ENCODE peak calls at places on chromosomes 4 and X, in five cellular contexts. One of them, this sample, is unnamed.
A peak's percentile ranks its signal among the peaks of the same experiment; 100 is the strongest.

GRCh38 chrX:99394450-99394849 is 1015.6 kb downstream of the PCDH19 start:
- DNase-seq in HepG2: peak; percentile 5
- DNase-seq in GM12878: no peak
- DNase-seq in K562: no peak
- DNase-seq in SK-N-SH: no peak
- DNase-seq in this sample: no peak

GRCh38 chrX:110341189-110342035 is 17.2 kb upstream of the RTL9 start:
- DNase-seq in HepG2: no peak
- DNase-seq in K562: no peak
- DNase-seq in GM12878: no peak
- DNase-seq in SK-N-SH: no peak
- DNase-seq in this sample: no peak

GRCh38 chrX:133350751-133351150 is 64.5 kb downstream of the GPC4 start:
- DNase-seq in GM12878: no peak
- DNase-seq in HepG2: no peak
- DNase-seq in SK-N-SH: no peak
- DNase-seq in K562: no peak
- DNase-seq in this sample: no peak

GRCh38 chr4:88613417-88613875 is 21.2 kb downstream of the HERC3 start:
- DNase-seq in K562: no peak
- DNase-seq in SK-N-SH: no peak
- DNase-seq in GM12878: no peak
- DNase-seq in HepG2: no peak
- DNase-seq in this sample: peak; percentile 24

GRCh38 chrX:15877380-15877779 is 22.8 kb upstream of the AP1S2 start:
- DNase-seq in GM12878: no peak
- DNase-seq in SK-N-SH: no peak
- DNase-seq in HepG2: no peak
- DNase-seq in K562: no peak
- DNase-seq in this sample: no peak

GRCh38 chrX:102651242-102651967 is at the start of gene GPRASP1:
- DNase-seq in K562: no peak
- DNase-seq in GM12878: no peak
- DNase-seq in SK-N-SH: peak; percentile 72
- DNase-seq in HepG2: no peak
- DNase-seq in this sample: no peak

GRCh38 chr4:44447563-44448504 is 775 bp downstream of the KCTD8 start:
- DNase-seq in SK-N-SH: peak; percentile 27
- DNase-seq in GM12878: no peak
- DNase-seq in HepG2: no peak
- DNase-seq in K562: no peak
- DNase-seq in this sample: peak; percentile 8

GRCh38 chr4:145907827-145908226 is 30.8 kb downstream of the ZNF827 start:
- DNase-seq in SK-N-SH: no peak
- DNase-seq in GM12878: no peak
- DNase-seq in HepG2: no peak
- DNase-seq in K562: no peak
- DNase-seq in this sample: no peak

GRCh38 chr4:137851435-137851834 is 319.1 kb upstream of the PCDH18 start:
- DNase-seq in GM12878: no peak
- DNase-seq in K562: no peak
- DNase-seq in HepG2: no peak
- DNase-seq in SK-N-SH: no peak
- DNase-seq in this sample: no peak

GRCh38 chr4:11471613-11472012 is 42.9 kb upstream of the HS3ST1 start:
- DNase-seq in HepG2: no peak
- DNase-seq in K562: no peak
- DNase-seq in SK-N-SH: no peak
- DNase-seq in GM12878: peak; percentile 39
- DNase-seq in this sample: no peak

GRCh38 chr4:119517361-119518229 is 111.0 kb downstream of the PDE5A start:
- DNase-seq in HepG2: peak; percentile 53
- DNase-seq in SK-N-SH: peak; percentile 15
- DNase-seq in GM12878: no peak
- DNase-seq in K562: no peak
- DNase-seq in this sample: no peak

GRCh38 chr4:85672116-85672515 is 197.2 kb downstream of the ARHGAP24 start:
- DNase-seq in HepG2: no peak
- DNase-seq in K562: no peak
- DNase-seq in GM12878: no peak
- DNase-seq in SK-N-SH: no peak
- DNase-seq in this sample: no peak

GRCh38 chr4:85677286-85677685 is 202.3 kb downstream of the ARHGAP24 start:
- DNase-seq in GM12878: no peak
- DNase-seq in K562: no peak
- DNase-seq in SK-N-SH: peak; percentile 21
- DNase-seq in HepG2: no peak
- DNase-seq in this sample: no peak

GRCh38 chr4:85669992-85670548 is 195.1 kb downstream of the ARHGAP24 start:
- DNase-seq in GM12878: no peak
- DNase-seq in SK-N-SH: no peak
- DNase-seq in HepG2: no peak
- DNase-seq in K562: no peak
- DNase-seq in this sample: no peak

GRCh38 chr4:85672959-85673358 is 198.0 kb downstream of the ARHGAP24 start:
- DNase-seq in HepG2: no peak
- DNase-seq in K562: no peak
- DNase-seq in GM12878: no peak
- DNase-seq in SK-N-SH: no peak
- DNase-seq in this sample: no peak

DNA sequence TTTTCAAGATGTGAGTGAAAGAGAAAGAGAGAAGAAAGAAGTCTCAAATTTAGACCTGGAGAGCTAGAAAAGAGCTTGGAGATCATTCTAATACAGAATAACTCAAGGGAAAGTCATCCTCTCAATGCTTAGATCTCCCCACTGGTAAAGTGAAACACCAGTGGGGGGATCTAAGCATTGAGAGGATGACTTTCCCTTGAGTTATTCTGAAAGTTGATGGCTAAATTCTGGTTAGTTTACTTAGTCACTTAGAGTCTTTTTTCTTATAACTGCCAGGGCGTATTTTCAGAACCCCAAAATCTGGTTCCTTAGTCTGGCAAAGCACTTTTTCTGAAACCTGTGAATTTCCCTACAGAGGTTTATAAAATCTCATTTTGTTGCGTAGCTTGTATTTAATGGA is 198.6 kb downstream of the ARHGAP24 start:
- DNase-seq in K562: no peak
- DNase-seq in SK-N-SH: no peak
- DNase-seq in GM12878: no peak
- DNase-seq in HepG2: no peak
- DNase-seq in this sample: no peak
- TF ChIP-seq FOXM1 in K562: no peak
- TF ChIP-seq FOXM1 in SK-N-SH: no peak
- TF ChIP-seq FOXM1 in GM12878: no peak
- TF ChIP-seq FOXM1 in HepG2: no peak
- TF ChIP-seq FOXM1 in this sample: no peak

DNA sequence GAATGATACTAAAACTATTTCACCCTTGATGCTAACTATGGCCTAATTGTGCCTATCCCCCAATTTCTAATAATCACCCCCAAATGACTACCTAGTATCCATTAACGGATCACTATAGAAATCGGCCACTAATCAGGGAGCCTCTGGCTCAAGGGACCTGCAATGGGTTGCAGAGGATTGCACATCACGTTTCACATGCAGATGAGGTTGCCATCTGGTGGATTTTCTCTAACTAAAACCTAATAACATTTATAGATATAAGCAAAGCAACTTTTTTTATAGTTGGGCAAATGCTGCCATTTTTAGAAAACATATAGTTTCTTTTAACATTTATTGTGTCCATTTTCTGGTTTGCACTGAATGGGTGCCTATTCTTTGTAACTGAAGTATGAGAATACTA is 28.3 kb upstream of the ALG13 start:
- DNase-seq in K562: no peak
- DNase-seq in GM12878: no peak
- DNase-seq in SK-N-SH: peak; percentile 45
- DNase-seq in HepG2: no peak
- DNase-seq in this sample: peak; percentile 21
- TF ChIP-seq FOXM1 in K562: no peak
- TF ChIP-seq FOXM1 in GM12878: no peak
- TF ChIP-seq FOXM1 in SK-N-SH: no peak
- TF ChIP-seq FOXM1 in HepG2: no peak
- TF ChIP-seq FOXM1 in this sample: no peak

GRCh38 chr4:77120888-77121508 is 36.0 kb upstream of the CCNG2 start:
- DNase-seq in K562: no peak
- DNase-seq in GM12878: no peak
- DNase-seq in HepG2: peak; percentile 3
- DNase-seq in SK-N-SH: no peak
- DNase-seq in this sample: peak; percentile 14
- TF ChIP-seq FOXM1 in K562: no peak
- TF ChIP-seq FOXM1 in GM12878: no peak
- TF ChIP-seq FOXM1 in HepG2: no peak
- TF ChIP-seq FOXM1 in SK-N-SH: no peak
- TF ChIP-seq FOXM1 in this sample: no peak

DNA sequence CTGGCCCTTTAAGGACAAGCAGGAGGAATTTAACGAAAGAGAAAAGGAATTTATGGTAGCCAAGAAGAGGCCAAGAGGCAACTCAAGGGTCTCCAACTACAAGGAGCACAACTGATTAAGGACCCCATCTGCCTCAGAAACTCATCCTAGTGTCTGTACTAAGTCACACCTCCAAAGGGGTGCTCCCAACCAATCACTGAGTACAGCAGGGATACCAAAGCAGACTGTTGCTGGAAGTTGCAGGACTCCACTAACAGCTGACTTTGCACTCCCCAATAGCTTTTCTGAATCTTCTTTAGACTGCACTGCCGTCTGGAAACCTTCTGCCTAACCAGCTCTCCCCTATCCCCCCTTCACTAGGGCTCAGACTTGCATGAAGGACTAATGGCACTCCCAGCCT is 50.6 kb downstream of the ATP11C start:
- DNase-seq in GM12878: no peak
- DNase-seq in K562: no peak
- DNase-seq in HepG2: no peak
- DNase-seq in SK-N-SH: no peak
- DNase-seq in this sample: no peak
- TF ChIP-seq FOXM1 in GM12878: no peak
- TF ChIP-seq FOXM1 in K562: no peak
- TF ChIP-seq FOXM1 in HepG2: no peak
- TF ChIP-seq FOXM1 in SK-N-SH: no peak
- TF ChIP-seq FOXM1 in this sample: no peak

GRCh38 chr4:41410049-41410448 is 127.9 kb upstream of the LIMCH1 start:
- DNase-seq in K562: no peak
- DNase-seq in GM12878: no peak
- DNase-seq in SK-N-SH: no peak
- DNase-seq in HepG2: no peak
- DNase-seq in this sample: no peak
- TF ChIP-seq FOXM1 in K562: no peak
- TF ChIP-seq FOXM1 in GM12878: no peak
- TF ChIP-seq FOXM1 in SK-N-SH: no peak
- TF ChIP-seq FOXM1 in HepG2: no peak
- TF ChIP-seq FOXM1 in this sample: no peak

GRCh38 chr4:121451310-121451709 is 70.5 kb upstream of the QRFPR start:
- DNase-seq in K562: no peak
- DNase-seq in GM12878: no peak
- DNase-seq in SK-N-SH: no peak
- DNase-seq in HepG2: no peak
- DNase-seq in this sample: no peak

GRCh38 chr4:121449416-121449815 is 68.6 kb upstream of the QRFPR start:
- DNase-seq in HepG2: no peak
- DNase-seq in K562: no peak
- DNase-seq in GM12878: no peak
- DNase-seq in SK-N-SH: no peak
- DNase-seq in this sample: no peak

DNA sequence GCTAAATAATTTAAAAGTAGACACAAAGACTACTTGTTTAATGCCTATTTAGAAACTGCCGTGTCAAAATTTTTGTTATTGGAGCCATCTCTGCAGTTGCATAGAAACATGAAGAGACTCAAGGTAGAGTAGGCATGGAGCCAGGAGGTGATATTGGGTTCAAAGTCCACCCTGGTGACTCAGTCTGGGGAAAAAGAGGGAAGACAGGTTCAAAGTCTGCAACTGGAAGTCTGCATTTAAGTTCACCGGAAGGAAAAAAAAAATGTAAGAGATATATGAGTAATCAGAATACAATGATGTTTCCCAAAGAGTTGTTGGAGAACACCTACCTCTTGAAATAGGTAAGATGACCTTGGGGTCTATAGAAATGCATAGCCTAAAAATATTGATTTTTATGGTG is 67.4 kb upstream of the QRFPR start:
- DNase-seq in SK-N-SH: no peak
- DNase-seq in HepG2: peak; percentile 37
- DNase-seq in K562: no peak
- DNase-seq in GM12878: no peak
- DNase-seq in this sample: no peak
- TF ChIP-seq FOXM1 in SK-N-SH: no peak
- TF ChIP-seq FOXM1 in HepG2: no peak
- TF ChIP-seq FOXM1 in K562: no peak
- TF ChIP-seq FOXM1 in GM12878: no peak
- TF ChIP-seq FOXM1 in this sample: no peak

DNA sequence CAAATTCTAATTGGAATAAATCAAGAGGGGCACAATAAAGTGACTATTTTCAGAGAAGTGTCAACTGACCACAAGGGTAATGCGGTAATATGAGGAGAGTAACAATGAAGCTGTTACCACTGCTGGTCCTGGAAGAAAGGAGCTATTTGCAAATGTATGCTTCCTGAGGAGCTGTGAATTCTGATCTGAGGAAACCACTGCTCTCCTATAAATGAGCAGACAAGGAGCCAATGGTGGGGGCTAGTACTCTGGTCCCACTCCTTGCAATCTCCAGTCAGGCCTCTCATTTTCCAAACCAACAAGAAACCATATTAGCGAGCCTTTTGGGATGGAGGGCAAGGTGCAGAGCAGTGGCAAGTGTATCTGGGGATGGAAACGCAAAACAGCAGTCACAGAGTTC is 770.2 kb downstream of the FSTL5 start:
- DNase-seq in HepG2: no peak
- DNase-seq in K562: no peak
- DNase-seq in SK-N-SH: no peak
- DNase-seq in GM12878: no peak
- DNase-seq in this sample: no peak
- TF ChIP-seq FOXM1 in HepG2: no peak
- TF ChIP-seq FOXM1 in K562: no peak
- TF ChIP-seq FOXM1 in SK-N-SH: no peak
- TF ChIP-seq FOXM1 in GM12878: no peak
- TF ChIP-seq FOXM1 in this sample: no peak

GRCh38 chrX:13824746-13825145 is 7.9 kb upstream of the GPM6B start:
- DNase-seq in SK-N-SH: no peak
- DNase-seq in HepG2: no peak
- DNase-seq in GM12878: no peak
- DNase-seq in K562: no peak
- DNase-seq in this sample: no peak

GRCh38 chrX:13816899-13817298 is at the start of gene GPM6B:
- DNase-seq in SK-N-SH: no peak
- DNase-seq in GM12878: no peak
- DNase-seq in K562: no peak
- DNase-seq in HepG2: no peak
- DNase-seq in this sample: no peak

GRCh38 chrX:13826770-13827169 is 9.9 kb upstream of the GPM6B start:
- DNase-seq in HepG2: no peak
- DNase-seq in K562: no peak
- DNase-seq in GM12878: no peak
- DNase-seq in SK-N-SH: no peak
- DNase-seq in this sample: no peak

GRCh38 chrX:13825178-13825762 is 8.4 kb upstream of the GPM6B start:
- DNase-seq in HepG2: no peak
- DNase-seq in GM12878: no peak
- DNase-seq in SK-N-SH: no peak
- DNase-seq in K562: no peak
- DNase-seq in this sample: no peak

GRCh38 chrX:13821740-13822139 is 4.8 kb upstream of the GPM6B start:
- DNase-seq in K562: no peak
- DNase-seq in HepG2: no peak
- DNase-seq in SK-N-SH: no peak
- DNase-seq in GM12878: no peak
- DNase-seq in this sample: no peak
- TF ChIP-seq FOXM1 in K562: no peak
- TF ChIP-seq FOXM1 in HepG2: no peak
- TF ChIP-seq FOXM1 in SK-N-SH: no peak
- TF ChIP-seq FOXM1 in GM12878: no peak
- TF ChIP-seq FOXM1 in this sample: no peak